ENCODE peak calls at places on chromosomes 7 and 10, in five cellular contexts. M is cardiac fibroblast, N is neuronal stem cell, B is memory B cell, R is cardiac muscle cell. Z is an unnamed sample.

GRCh38 chr10:60148266-60148840 is 241.3 kb downstream of the ANK3 start:
- DNase-seq in M (peak; percentile 89), N (no peak), B (no peak), R (peak; percentile 87), Z (no peak)

GRCh38 chr7:134636008-134636449 is 10.6 kb upstream of the BPGM start:
- DNase-seq in M (peak; percentile 62), R (peak; percentile 45), N (no peak), B (no peak), Z (no peak)

GRCh38 chr10:60032723-60033122 is 126.4 kb upstream of the CCDC6 start:
- DNase-seq in N (peak; percentile 6), B (peak; percentile 30), M (peak; percentile 69), R (peak; percentile 73), Z (no peak)

GRCh38 chr10:69639291-69640195 is 9.5 kb downstream of the FAM241B start:
- DNase-seq in N (peak; percentile 79), R (peak; percentile 72), B (peak; percentile 47), M (peak; percentile 73), Z (peak; percentile 75)

GRCh38 chr7:128591705-128592104 is 80.4 kb upstream of the GARIN1A start:
- DNase-seq in R (no peak), B (no peak), N (no peak), M (no peak), Z (no peak)

GRCh38 chr7:91789086-91789485 is 91.4 kb downstream of the MTERF1 start:
- DNase-seq in M (no peak), N (no peak), R (no peak), B (no peak), Z (no peak)

GRCh38 chr7:29557954-29558353 is 5.7 kb upstream of the PRR15 start:
- DNase-seq in M (peak; percentile 47), N (no peak), R (peak; percentile 34), B (no peak), Z (no peak)

GRCh38 chr10:17115683-17116082 is 13.9 kb downstream of the CUBN start:
- DNase-seq in B (no peak), M (peak; percentile 12), N (no peak), R (peak; percentile 27), Z (no peak)

GRCh38 chr10:71564221-71564820 is 155.3 kb downstream of the C10orf105 start:
- DNase-seq in B (no peak), N (no peak), R (no peak), M (no peak), Z (no peak)

GRCh38 chr10:118571123-118571522 is 24.3 kb downstream of the PRLHR start:
- DNase-seq in N (peak; percentile 11), M (peak; percentile 51), R (peak; percentile 62), B (no peak), Z (no peak)

GRCh38 chr10:80530251-80530650 is 7.5 kb upstream of the SH2D4B start:
- DNase-seq in N (no peak), M (peak; percentile 48), B (no peak), R (peak; percentile 38), Z (no peak)

GRCh38 chr10:124484016-124484415 is 22.4 kb downstream of the LHPP start:
- DNase-seq in R (no peak), N (no peak), M (no peak), B (no peak), Z (no peak)

GRCh38 chr7:49768835-49769234 is 4.6 kb upstream of the VWC2 start:
- DNase-seq in N (no peak), M (no peak), B (no peak), R (no peak), Z (no peak)

GRCh38 chr10:119575506-119575905 is 21.3 kb downstream of the TIAL1 start:
- DNase-seq in B (no peak), M (peak; percentile 41), R (peak; percentile 49), N (no peak), Z (no peak)

GRCh38 chr10:73439605-73440298 is 6.4 kb upstream of the MSS51 start:
- DNase-seq in B (no peak), N (no peak), R (peak; percentile 46), M (peak; percentile 44), Z (no peak)

GRCh38 chr10:97801449-97801848 is 29.6 kb upstream of the SFRP5 start:
- DNase-seq in M (no peak), N (no peak), B (no peak), R (no peak), Z (no peak)

GRCh38 chr10:114413398-114413797 is 9.1 kb upstream of the AFAP1L2 start:
- DNase-seq in M (peak; percentile 46), B (no peak), N (no peak), R (peak; percentile 21), Z (no peak)

GRCh38 chr7:77651544-77652162 is 44.6 kb upstream of the RSBN1L start:
- DNase-seq in B (peak; percentile 30), M (peak; percentile 60), N (no peak), R (peak; percentile 55), Z (peak; percentile 41)

GRCh38 chr7:1312098-1313070 is 79.7 kb downstream of the UNCX start:
- DNase-seq in M (no peak), R (no peak), N (no peak), B (no peak), Z (no peak)

GRCh38 chr7:36653011-36653670 is 71.2 kb downstream of the AOAH start:
- DNase-seq in R (peak; percentile 75), N (no peak), B (no peak), M (peak; percentile 73), Z (no peak)

GRCh38 chr7:157721468-157722136 is 384.8 kb downstream of the DNAJB6 start:
- DNase-seq in R (no peak), B (no peak), N (no peak), M (no peak), Z (no peak)

GRCh38 chr7:142301923-142302550 is 44.2 kb upstream of the PRSS58 start:
- DNase-seq in R (no peak), B (no peak), N (no peak), M (peak; percentile 2), Z (no peak)

GRCh38 chr10:15378569-15378968 is 7.5 kb upstream of the FAM171A1 start:
- DNase-seq in M (no peak), N (no peak), B (no peak), R (no peak), Z (no peak)

GRCh38 chr10:10623958-10624590 is 393.6 kb upstream of the CELF2 start:
- DNase-seq in R (peak; percentile 35), B (no peak), N (no peak), M (peak; percentile 43), Z (no peak)

GRCh38 chr7:85736085-85736484 is 549.2 kb upstream of the SEMA3D start:
- DNase-seq in B (no peak), M (no peak), N (no peak), R (no peak), Z (no peak)

GRCh38 chr10:24813866-24814265 is 90.2 kb upstream of the ARHGAP21 start:
- DNase-seq in M (no peak), R (no peak), N (no peak), B (no peak), Z (no peak)

GRCh38 chr7:27099224-27099838 is 3.2 kb downstream of the HOXA2 start:
- DNase-seq in N (peak; percentile 3), M (no peak), R (no peak), B (no peak), Z (no peak)

GRCh38 chr10:76356557-76356956 is 925.1 kb downstream of the LRMDA start:
- DNase-seq in N (no peak), M (no peak), R (no peak), B (no peak), Z (no peak)